ENCODE peak calls at places on chromosomes 11 and 22, in ten cellular contexts. E is left ventricle myocardium inferior, D is nephron progenitor cell, G is AG04449, T is AG04450, N is IMR-90, U is astrocyte of the spinal cord, P is endodermal cell, A is HL-60, J is lower lobe of right lung. X is an unnamed sample.

GRCh38 chr22:44732017-44732561 is 20.3 kb upstream of the ARHGAP8 start:
- DNase-seq in E (no peak), D (no peak), G (no peak), T (no peak), N (no peak), U (no peak), P (no peak), A (no peak), J (no peak), X (no peak)

GRCh38 chr22:36455571-36456458 is 25.6 kb downstream of the TXN2 start:
- DNase-seq in E (no peak), D (no peak), G (no peak), T (no peak), N (no peak), U (no peak), P (no peak), A (no peak), J (no peak), X (no peak)

GRCh38 chr11:34948721-34949120 is 32.3 kb downstream of the PDHX start:
- DNase-seq in E (no peak), D (no peak), G (no peak), T (no peak), N (peak; percentile 17), U (peak; percentile 17), P (no peak), A (no peak), J (no peak), X (peak; percentile 53)

GRCh38 chr22:41417622-41418390 is 28.8 kb downstream of the TOB2 start:
- DNase-seq in E (peak; percentile 90), D (no peak), G (no peak), T (no peak), N (no peak), U (peak; percentile 15), P (no peak), A (no peak), J (peak; percentile 95), X (peak; percentile 37)

GRCh38 chr11:34030386-34030785 is 21.1 kb upstream of the CAPRIN1 start:
- DNase-seq in E (no peak), D (no peak), G (no peak), T (no peak), N (no peak), U (no peak), P (no peak), A (no peak), J (no peak), X (no peak)

GRCh38 chr22:30906411-30906810 is 62.2 kb downstream of the MORC2 start:
- DNase-seq in E (no peak), D (no peak), G (no peak), T (no peak), N (no peak), U (no peak), P (no peak), A (no peak), J (no peak), X (no peak)

GRCh38 chr22:48557473-48557872 is 1270.2 kb downstream of the BRD1 start:
- DNase-seq in E (no peak), D (no peak), G (no peak), T (no peak), N (no peak), U (no peak), P (no peak), A (no peak), J (no peak), X (no peak)

GRCh38 chr22:50009251-50009650 is 3.3 kb downstream of the IL17REL start:
- DNase-seq in E (no peak), D (peak; percentile 2), G (no peak), T (no peak), N (no peak), U (no peak), P (no peak), A (no peak), J (peak; percentile 36), X (no peak)

GRCh38 chr11:77590194-77590591 is 440 bp downstream of the AQP11 start:
- DNase-seq in E (peak; percentile 19), D (no peak), G (no peak), T (no peak), N (peak; percentile 46), U (peak; percentile 35), P (peak; percentile 80), A (peak; percentile 6), J (no peak), X (peak; percentile 29)

GRCh38 chr11:113363406-113363805 is 24.2 kb upstream of the ANKK1 start:
- DNase-seq in E (no peak), D (no peak), G (no peak), T (no peak), N (no peak), U (no peak), P (no peak), A (no peak), J (no peak), X (no peak)

GRCh38 chr11:61021661-61022212 is 50.3 kb downstream of the CD6 start:
- DNase-seq in E (no peak), D (peak; percentile 33), G (no peak), T (no peak), N (no peak), U (no peak), P (peak; percentile 91), A (no peak), J (peak; percentile 71), X (no peak)

GRCh38 chr22:19984201-19984753 is 32.3 kb downstream of the ARVCF start:
- DNase-seq in E (peak; percentile 71), D (no peak), G (no peak), T (peak; percentile 16), N (peak; percentile 79), U (peak; percentile 74), P (no peak), A (no peak), J (no peak), X (peak; percentile 38)

GRCh38 chr11:112050721-112051120 is 23.1 kb downstream of the PIH1D2 start:
- DNase-seq in E (no peak), D (no peak), G (no peak), T (no peak), N (no peak), U (no peak), P (no peak), A (no peak), J (no peak), X (no peak)

GRCh38 chr11:86818466-86819282 is 18.3 kb downstream of the PRSS23 start:
- DNase-seq in E (no peak), D (no peak), G (peak; percentile 53), T (peak; percentile 57), N (peak; percentile 81), U (peak; percentile 85), P (no peak), A (peak; percentile 20), J (no peak), X (peak; percentile 89)

GRCh38 chr11:12159351-12160099 is 49.1 kb downstream of the MICAL2 start:
- DNase-seq in E (no peak), D (no peak), G (peak; percentile 81), T (peak; percentile 88), N (peak; percentile 97), U (peak; percentile 94), P (peak; percentile 33), A (peak; percentile 63), J (no peak), X (peak; percentile 89)

GRCh38 chr11:3159296-3160190 is 5.6 kb downstream of the OSBPL5 start:
- DNase-seq in E (peak; percentile 81), D (no peak), G (no peak), T (no peak), N (no peak), U (no peak), P (no peak), A (no peak), J (peak; percentile 76), X (peak; percentile 17)

GRCh38 chr11:3157381-3158130 is 7.6 kb downstream of the OSBPL5 start:
- DNase-seq in E (peak; percentile 14), D (peak; percentile 0), G (no peak), T (no peak), N (no peak), U (no peak), P (no peak), A (no peak), J (peak; percentile 49), X (no peak)

GRCh38 chr11:3158131-3158591 is 6.9 kb downstream of the OSBPL5 start:
- DNase-seq in E (peak; percentile 11), D (no peak), G (no peak), T (no peak), N (no peak), U (no peak), P (no peak), A (no peak), J (peak; percentile 26), X (no peak)

GRCh38 chr11:3160252-3161031 is 4.7 kb downstream of the OSBPL5 start:
- DNase-seq in E (peak; percentile 90), D (peak; percentile 89), G (peak; percentile 51), T (peak; percentile 79), N (peak; percentile 92), U (peak; percentile 97), P (peak; percentile 97), A (peak; percentile 67), J (peak; percentile 87), X (peak; percentile 92)

GRCh38 chr11:3158821-3159220 is 6.3 kb downstream of the OSBPL5 start:
- DNase-seq in E (peak; percentile 10), D (no peak), G (no peak), T (no peak), N (no peak), U (no peak), P (no peak), A (no peak), J (peak; percentile 32), X (no peak)
- TF ChIP-seq CTCF in E (no peak), D (no peak), G (no peak), T (no peak), N (no peak), U (no peak), P (no peak), A (no peak), J (no peak), X (no peak)

GRCh38 chr22:38260760-38261477 is 11.9 kb downstream of the TMEM184B start:
- DNase-seq in E (no peak), D (no peak), G (no peak), T (no peak), N (peak; percentile 29), U (peak; percentile 42), P (no peak), A (no peak), J (no peak), X (no peak)
- TF ChIP-seq CTCF in E (no peak), D (no peak), G (peak; percentile 23), T (peak; percentile 28), N (peak; percentile 25), U (peak; percentile 29), P (no peak), A (no peak), J (peak; percentile 12), X (peak; percentile 20)

DNA sequence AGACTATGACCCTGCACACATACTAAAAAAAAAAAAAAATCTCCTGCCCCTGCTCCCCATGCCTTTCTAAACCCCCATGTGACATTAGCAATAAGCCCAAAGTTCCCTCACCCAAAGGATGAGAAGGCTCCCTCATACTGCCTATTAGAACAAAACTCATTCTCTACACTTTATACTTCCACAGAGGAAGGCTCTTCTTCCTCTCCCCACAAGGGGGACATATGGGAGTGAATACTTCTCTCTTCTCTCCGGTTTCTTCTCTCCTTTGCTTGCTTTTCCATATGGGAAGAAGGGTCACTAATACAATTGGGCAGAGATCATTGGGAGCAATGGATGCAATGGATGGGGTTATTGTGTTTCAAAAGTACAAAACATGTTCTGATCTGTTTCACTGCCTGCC is 3.3 kb downstream of the OR52L1 start:
- DNase-seq in E (no peak), D (no peak), G (no peak), T (no peak), N (no peak), U (no peak), P (no peak), A (no peak), J (no peak), X (no peak)
- TF ChIP-seq CTCF in E (no peak), D (peak; percentile 15), G (no peak), T (no peak), N (no peak), U (no peak), P (peak; percentile 72), A (no peak), J (no peak), X (no peak)

GRCh38 chr11:13249992-13250391 is 27.6 kb upstream of the BMAL1 start:
- DNase-seq in E (no peak), D (no peak), G (no peak), T (no peak), N (no peak), U (no peak), P (no peak), A (no peak), J (no peak), X (peak; percentile 20)
- TF ChIP-seq CTCF in E (peak; percentile 34), D (no peak), G (peak; percentile 27), T (peak; percentile 28), N (peak; percentile 32), U (peak; percentile 38), P (peak; percentile 47), A (no peak), J (peak; percentile 10), X (peak; percentile 36)